ENCODE peak calls at places on chromosomes 4 and X, in four cellular contexts. X, Q, Z and K are unnamed samples.

GRCh38 chr4:181662383-181662782 is 580.8 kb upstream of the TENM3 start:
- DNase-seq in X (peak; percentile 69), Q (no peak), Z (no peak), K (peak; percentile 30)

GRCh38 chrX:19904778-19905367 is 17.5 kb upstream of the SH3KBP1 start:
- DNase-seq in X (peak; percentile 63), Q (no peak), Z (no peak), K (peak; percentile 12)

GRCh38 chr4:169225058-169225751 is 45.6 kb downstream of the SH3RF1 start:
- DNase-seq in X (peak; percentile 97), Q (no peak), Z (no peak), K (no peak)

GRCh38 chr4:130424211-130424610 is 1328.3 kb downstream of the C4orf33 start:
- DNase-seq in X (no peak), Q (no peak), Z (no peak), K (no peak)

GRCh38 chrX:41558531-41558930 is 111.4 kb downstream of the NYX start:
- DNase-seq in X (peak; percentile 53), Q (no peak), Z (no peak), K (no peak)

GRCh38 chr4:654871-655734 is 19.0 kb downstream of the ATP5ME start:
- DNase-seq in X (no peak), Q (no peak), Z (peak; percentile 51), K (no peak)

GRCh38 chr4:15765910-15766703 is 12.0 kb upstream of the CD38 start:
- DNase-seq in X (no peak), Q (peak; percentile 23), Z (no peak), K (no peak)

GRCh38 chr4:111283066-111283677 is 660.3 kb upstream of the PITX2 start:
- DNase-seq in X (peak; percentile 70), Q (peak; percentile 13), Z (no peak), K (no peak)

GRCh38 chrX:19514791-19515614 is at the start of gene MAP3K15:
- DNase-seq in X (no peak), Q (no peak), Z (no peak), K (no peak)

GRCh38 chr4:31360786-31361185 is 640.6 kb downstream of the PCDH7 start:
- DNase-seq in X (peak; percentile 99), Q (no peak), Z (no peak), K (no peak)

GRCh38 chr4:14834382-14834781 is 167.9 kb upstream of the CPEB2 start:
- DNase-seq in X (no peak), Q (no peak), Z (no peak), K (no peak)

GRCh38 chr4:84968936-84969335 is 2.4 kb upstream of the WDFY3 start:
- DNase-seq in X (no peak), Q (no peak), Z (no peak), K (no peak)

GRCh38 chrX:3440981-3441380 is 94.5 kb upstream of the MXRA5 start:
- DNase-seq in X (no peak), Q (no peak), Z (no peak), K (no peak)

GRCh38 chrX:87727615-87728014 is 210.0 kb downstream of the KLHL4 start:
- DNase-seq in X (no peak), Q (no peak), Z (no peak), K (no peak)

GRCh38 chr4:163495900-163496299 is 1.4 kb downstream of the TMA16 start:
- DNase-seq in X (no peak), Q (no peak), Z (no peak), K (no peak)

GRCh38 chr4:145093638-145094037 is 4.4 kb downstream of the ANAPC10 start:
- DNase-seq in X (no peak), Q (no peak), Z (no peak), K (no peak)

GRCh38 chrX:151722241-151722846 is 6.5 kb downstream of the FATE1 start:
- DNase-seq in X (peak; percentile 17), Q (no peak), Z (no peak), K (no peak)

GRCh38 chr4:76950846-76951321 is 1.3 kb downstream of the SEPTIN11 start:
- DNase-seq in X (peak; percentile 47), Q (no peak), Z (no peak), K (no peak)

GRCh38 chr4:25856756-25857155 is 6.0 kb downstream of the SEL1L3 start:
- DNase-seq in X (peak; percentile 86), Q (no peak), Z (no peak), K (no peak)

GRCh38 chrX:34365482-34365881 is 233.4 kb upstream of the FAM47A start:
- DNase-seq in X (peak; percentile 60), Q (no peak), Z (no peak), K (no peak)

GRCh38 chrX:20271186-20271585 is 4.5 kb upstream of the RPS6KA3 start:
- DNase-seq in X (no peak), Q (no peak), Z (no peak), K (no peak)

GRCh38 chr4:149264093-149264733 is 551.4 kb downstream of the IQCM start:
- DNase-seq in X (peak; percentile 73), Q (no peak), Z (no peak), K (no peak)

GRCh38 chr4:81040175-81040659 is 9.7 kb downstream of the BMP3 start:
- DNase-seq in X (peak; percentile 50), Q (no peak), Z (no peak), K (no peak)

GRCh38 chr4:83961575-83961974 is 425.7 kb downstream of the GPAT3 start:
- DNase-seq in X (peak; percentile 33), Q (no peak), Z (no peak), K (no peak)

GRCh38 chr4:19776021-19776459 is 475.7 kb upstream of the SLIT2 start:
- DNase-seq in X (peak; percentile 85), Q (no peak), Z (no peak), K (no peak)

GRCh38 chr4:51866835-51867234 is 23.9 kb downstream of the DCUN1D4 start:
- DNase-seq in X (no peak), Q (no peak), Z (peak; percentile 67), K (no peak)

GRCh38 chrX:70476934-70477733 is 32.5 kb downstream of the DLG3 start:
- DNase-seq in X (peak; percentile 49), Q (no peak), Z (no peak), K (no peak)

GRCh38 chrX:77505227-77505626 is 58.0 kb downstream of the FGF16 start:
- DNase-seq in X (peak; percentile 73), Q (no peak), Z (no peak), K (no peak)

GRCh38 chr4:55018978-55019377 is 106.4 kb downstream of the KDR start:
- DNase-seq in X (no peak), Q (no peak), Z (no peak), K (no peak)

GRCh38 chr4:16029886-16030285 is 53.9 kb downstream of the PROM1 start:
- DNase-seq in X (no peak), Q (no peak), Z (no peak), K (no peak)